ENCODE peak calls at places on chromosomes 1 and 21, in six cellular contexts. X is hepatocyte, E is lower lobe of right lung, U is keratinocyte, P is cardiac muscle cell, Q is IMR-90. D is an unnamed sample. For H3K4me1, the result is how much of the 10 kb centered on the place peaks cover.

GRCh38 chr1:218156602-218157001 is 128.5 kb upstream of the RRP15 start:
- DNase-seq in Q (no peak), U (no peak), P (peak), E (peak), X (peak), D (no peak)

GRCh38 chr21:41869771-41870170 is 9.4 kb downstream of the PRDM15 start:
- DNase-seq in U (no peak), P (no peak), E (no peak), X (no peak), Q (no peak), D (no peak)

GRCh38 chr1:162822391-162823200 is 32.1 kb downstream of the HSD17B7 start:
- DNase-seq in U (no peak), Q (no peak), E (no peak), P (peak), X (peak), D (no peak)

GRCh38 chr1:97384294-97384952 is 536.4 kb downstream of the DPYD start:
- DNase-seq in Q (peak), X (no peak), U (peak), P (no peak), E (no peak), D (no peak)

GRCh38 chr1:172545349-172546004 is 12.5 kb downstream of the SUCO start:
- DNase-seq in U (no peak), X (no peak), Q (no peak), E (no peak), P (no peak), D (no peak)

GRCh38 chr1:192436441-192437078 is 119.8 kb downstream of the RGS21 start:
- DNase-seq in P (peak), U (no peak), Q (no peak), X (no peak), E (no peak), D (no peak)

GRCh38 chr21:42683371-42684108 is 30.1 kb downstream of the PDE9A start:
- DNase-seq in P (no peak), U (no peak), Q (no peak), X (no peak), E (no peak), D (no peak)

GRCh38 chr1:224343679-224344078 is 13.0 kb upstream of the CNIH4 start:
- DNase-seq in X (no peak), P (no peak), U (no peak), Q (no peak), E (no peak), D (no peak)

GRCh38 chr1:234437423-234438171 is 41.4 kb downstream of the TARBP1 start:
- DNase-seq in U (no peak), P (no peak), X (no peak), E (no peak), Q (no peak), D (no peak)

GRCh38 chr1:68201546-68202238 is 30.6 kb downstream of the WLS start:
- DNase-seq in X (no peak), Q (peak), P (no peak), U (no peak), E (no peak), D (no peak)
- H3K4me1 ChIP-seq in X (under half), Q (under half), P (under half), U (under half), E (half or more), D (under half)

GRCh38 chr1:207853372-207853757 is 57.6 kb downstream of the CD34 start:
- DNase-seq in Q (peak), E (no peak), X (no peak), P (no peak), U (no peak), D (peak)

GRCh38 chr1:207850621-207851407 is 60.1 kb downstream of the CD34 start:
- DNase-seq in U (no peak), P (no peak), X (no peak), E (no peak), Q (no peak), D (peak)

GRCh38 chr1:207854001-207854400 is 56.9 kb downstream of the CD34 start:
- DNase-seq in E (no peak), X (no peak), U (no peak), Q (no peak), P (no peak), D (peak)

GRCh38 chr1:207851696-207852095 is 59.2 kb downstream of the CD34 start:
- DNase-seq in Q (no peak), U (no peak), P (no peak), X (no peak), E (no peak), D (peak)

DNA sequence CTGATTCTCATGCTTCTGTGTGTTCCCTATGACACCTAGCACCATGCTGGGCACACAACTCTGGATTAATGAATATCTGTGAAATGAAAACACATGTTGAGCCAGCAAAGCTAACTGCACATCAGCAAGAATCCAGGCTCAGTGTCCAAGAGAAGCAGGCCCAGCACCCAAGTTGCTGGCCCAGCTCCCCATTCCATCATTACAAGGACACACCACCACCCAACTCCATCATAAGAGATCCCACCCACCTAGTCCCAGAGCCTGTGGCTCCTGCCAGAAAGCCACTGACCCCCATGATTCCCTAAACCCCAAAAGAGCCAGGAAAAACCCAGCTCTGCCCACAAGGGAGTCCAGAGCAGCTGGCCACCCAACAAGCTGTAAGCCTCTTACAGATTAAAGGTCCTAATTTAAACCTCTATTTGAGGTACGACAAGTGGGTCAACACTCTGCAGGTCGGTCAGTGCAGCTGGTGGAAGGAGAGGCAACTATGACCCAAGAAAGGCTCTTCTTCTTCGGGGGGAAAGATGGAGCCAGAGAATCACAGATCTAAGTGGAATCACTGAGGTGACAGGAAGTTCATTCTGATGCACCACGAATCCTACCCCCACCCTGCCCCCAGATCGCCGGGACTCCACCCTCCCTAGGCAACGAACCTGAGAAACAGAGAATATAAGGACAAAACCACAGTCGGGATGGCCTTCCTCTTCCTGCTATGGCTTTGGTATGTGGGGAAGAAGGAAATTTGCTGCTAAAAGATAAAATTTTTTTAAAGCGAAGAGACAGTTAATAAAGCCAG is 58.2 kb downstream of the CD34 start:
- DNase-seq in E (no peak), U (no peak), X (no peak), P (no peak), Q (no peak), D (no peak)
- H3K4me1 ChIP-seq in E (half or more), U (under half), X (under half), P (under half), Q (under half), D (half or more)

DNA sequence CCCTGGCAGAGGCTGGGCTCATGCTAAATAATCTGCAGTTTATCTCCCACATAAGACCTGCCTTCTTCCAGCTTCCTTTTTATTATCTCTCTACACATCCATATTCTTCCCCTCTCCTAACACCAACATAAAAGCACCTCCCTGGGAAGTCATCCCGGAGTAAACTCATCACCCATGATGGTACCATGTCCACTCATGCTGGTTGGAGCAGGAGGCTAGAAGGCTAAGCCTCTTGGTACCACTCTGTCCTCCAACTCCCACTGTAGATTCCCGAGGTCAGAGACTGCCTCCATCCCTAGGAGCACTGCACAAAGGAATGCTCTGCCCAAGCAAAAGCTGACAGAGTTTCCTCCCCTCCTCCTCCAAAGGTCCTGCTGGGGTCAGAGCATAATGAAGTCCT is 4.2 kb downstream of the DENND2D start:
- DNase-seq in E (no peak), U (no peak), P (no peak), X (no peak), Q (no peak), D (no peak)
- H3K4me1 ChIP-seq in E (half or more), U (under half), P (under half), X (under half), Q (under half), D (under half)

GRCh38 chr1:8379513-8380186 is 61.7 kb downstream of the SLC45A1 start:
- DNase-seq in Q (no peak), P (no peak), U (no peak), E (no peak), X (no peak), D (no peak)
- H3K4me1 ChIP-seq in Q (under half), P (half or more), U (under half), E (half or more), X (under half), D (half or more)

GRCh38 chr1:14840374-14840773 is 241.9 kb downstream of the KAZN start:
- DNase-seq in U (no peak), E (no peak), P (no peak), Q (no peak), X (no peak), D (no peak)

GRCh38 chr1:14841456-14841855 is 243.0 kb downstream of the KAZN start:
- DNase-seq in E (no peak), Q (peak), U (no peak), X (no peak), P (no peak), D (no peak)

GRCh38 chr1:14841951-14842350 is 243.5 kb downstream of the KAZN start:
- DNase-seq in U (no peak), P (no peak), E (no peak), X (no peak), Q (no peak), D (no peak)

GRCh38 chr1:14842891-14843290 is 244.4 kb downstream of the KAZN start:
- DNase-seq in X (no peak), U (no peak), P (no peak), Q (peak), E (no peak), D (no peak)

DNA sequence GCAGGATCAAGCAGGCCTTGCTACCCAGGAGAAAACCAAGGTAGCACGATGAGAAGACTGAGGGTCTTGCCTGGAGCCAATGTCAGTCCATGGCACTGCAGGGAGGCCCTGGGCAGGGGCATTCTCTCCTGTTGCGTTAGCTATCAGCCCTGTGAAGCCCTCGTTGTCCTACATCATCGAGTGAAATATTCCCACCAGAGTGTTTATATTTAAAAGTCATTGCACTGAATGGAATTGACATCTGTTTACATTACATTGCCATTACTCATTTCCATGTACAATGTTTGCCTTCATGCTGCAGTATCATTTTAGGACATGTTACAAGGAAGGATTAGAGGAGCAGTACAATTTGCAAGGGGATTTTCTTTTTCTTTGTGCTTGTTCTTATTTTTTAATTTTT is 243.9 kb downstream of the KAZN start:
- DNase-seq in E (no peak), P (no peak), Q (peak), U (no peak), X (no peak), D (no peak)
- H3K4me1 ChIP-seq in E (under half), P (under half), Q (under half), U (under half), X (under half), D (under half)

GRCh38 chr21:34019402-34019801 is 54.0 kb upstream of the MRPS6 start:
- DNase-seq in E (no peak), P (no peak), Q (no peak), U (no peak), X (no peak), D (no peak)
- H3K4me1 ChIP-seq in E (under half), P (under half), Q (under half), U (under half), X (under half), D (under half)

D was measured in ascending aorta.